ENCODE peak calls at places on chromosomes 13 and 19, in five cellular contexts. One of them, this sample, is unnamed.

GRCh38 chr19:18119243-18120105 is 21.9 kb downstream of the MAST3 start:
- DNase-seq in fibroblast of the conjunctiva: no peak
- DNase-seq in non-pigmented ciliary epithelial cell: no peak
- DNase-seq in mucosa of gallbladder: no peak
- DNase-seq in activated T-cell treated with anti-CD3 and anti-CD28 coated beads for 4 hours: peak; percentile 69
- DNase-seq in this sample: no peak

GRCh38 chr19:2274937-2275535 is 6.9 kb downstream of the PEAK3 start:
- DNase-seq in fibroblast of the conjunctiva: peak; percentile 39
- DNase-seq in mucosa of gallbladder: peak; percentile 78
- DNase-seq in activated T-cell treated with anti-CD3 and anti-CD28 coated beads for 4 hours: no peak
- DNase-seq in non-pigmented ciliary epithelial cell: no peak
- DNase-seq in this sample: no peak

GRCh38 chr13:31172535-31172934 is 10.8 kb upstream of the HSPH1 start:
- DNase-seq in activated T-cell treated with anti-CD3 and anti-CD28 coated beads for 4 hours: no peak
- DNase-seq in non-pigmented ciliary epithelial cell: peak; percentile 89
- DNase-seq in mucosa of gallbladder: no peak
- DNase-seq in fibroblast of the conjunctiva: peak; percentile 30
- DNase-seq in this sample: peak; percentile 88

GRCh38 chr19:6424190-6424938 is at the start of gene KHSRP:
- DNase-seq in fibroblast of the conjunctiva: no peak
- DNase-seq in non-pigmented ciliary epithelial cell: no peak
- DNase-seq in activated T-cell treated with anti-CD3 and anti-CD28 coated beads for 4 hours: peak; percentile 20
- DNase-seq in mucosa of gallbladder: no peak
- DNase-seq in this sample: no peak

GRCh38 chr13:56351041-56351440 is 789.7 kb upstream of the PRR20A start:
- DNase-seq in mucosa of gallbladder: no peak
- DNase-seq in activated T-cell treated with anti-CD3 and anti-CD28 coated beads for 4 hours: no peak
- DNase-seq in non-pigmented ciliary epithelial cell: no peak
- DNase-seq in fibroblast of the conjunctiva: no peak
- DNase-seq in this sample: peak; percentile 76

GRCh38 chr13:111972261-111972780 is 94.6 kb upstream of the SOX1 start:
- DNase-seq in activated T-cell treated with anti-CD3 and anti-CD28 coated beads for 4 hours: no peak
- DNase-seq in non-pigmented ciliary epithelial cell: no peak
- DNase-seq in mucosa of gallbladder: no peak
- DNase-seq in fibroblast of the conjunctiva: no peak
- DNase-seq in this sample: no peak

GRCh38 chr13:74644239-74644638 is 510.0 kb upstream of the KLF12 start:
- DNase-seq in activated T-cell treated with anti-CD3 and anti-CD28 coated beads for 4 hours: no peak
- DNase-seq in mucosa of gallbladder: no peak
- DNase-seq in fibroblast of the conjunctiva: no peak
- DNase-seq in non-pigmented ciliary epithelial cell: no peak
- DNase-seq in this sample: peak; percentile 7

GRCh38 chr13:76216729-76217128 is 580.6 kb downstream of the LMO7 start:
- DNase-seq in activated T-cell treated with anti-CD3 and anti-CD28 coated beads for 4 hours: no peak
- DNase-seq in mucosa of gallbladder: no peak
- DNase-seq in non-pigmented ciliary epithelial cell: no peak
- DNase-seq in fibroblast of the conjunctiva: no peak
- DNase-seq in this sample: no peak

GRCh38 chr13:32961724-32962123 is 54.5 kb upstream of the KL start:
- DNase-seq in activated T-cell treated with anti-CD3 and anti-CD28 coated beads for 4 hours: no peak
- DNase-seq in mucosa of gallbladder: no peak
- DNase-seq in non-pigmented ciliary epithelial cell: no peak
- DNase-seq in fibroblast of the conjunctiva: no peak
- DNase-seq in this sample: no peak

GRCh38 chr19:55697069-55697440 is 22.0 kb downstream of the EPN1 start:
- DNase-seq in non-pigmented ciliary epithelial cell: no peak
- DNase-seq in activated T-cell treated with anti-CD3 and anti-CD28 coated beads for 4 hours: no peak
- DNase-seq in mucosa of gallbladder: no peak
- DNase-seq in fibroblast of the conjunctiva: no peak
- DNase-seq in this sample: no peak

GRCh38 chr13:40115456-40115855 is 460.0 kb downstream of the COG6 start:
- DNase-seq in mucosa of gallbladder: no peak
- DNase-seq in non-pigmented ciliary epithelial cell: no peak
- DNase-seq in fibroblast of the conjunctiva: no peak
- DNase-seq in activated T-cell treated with anti-CD3 and anti-CD28 coated beads for 4 hours: no peak
- DNase-seq in this sample: no peak

GRCh38 chr19:45087531-45087930 is 5.4 kb upstream of the PPP1R37 start:
- DNase-seq in fibroblast of the conjunctiva: no peak
- DNase-seq in non-pigmented ciliary epithelial cell: no peak
- DNase-seq in mucosa of gallbladder: no peak
- DNase-seq in activated T-cell treated with anti-CD3 and anti-CD28 coated beads for 4 hours: peak; percentile 14
- DNase-seq in this sample: no peak

GRCh38 chr13:109816979-109817275 is 30.5 kb upstream of the IRS2 start:
- DNase-seq in activated T-cell treated with anti-CD3 and anti-CD28 coated beads for 4 hours: no peak
- DNase-seq in fibroblast of the conjunctiva: peak; percentile 36
- DNase-seq in non-pigmented ciliary epithelial cell: no peak
- DNase-seq in mucosa of gallbladder: no peak
- DNase-seq in this sample: no peak

GRCh38 chr19:34254552-34255432 is at the start of gene GARRE1:
- DNase-seq in activated T-cell treated with anti-CD3 and anti-CD28 coated beads for 4 hours: no peak
- DNase-seq in mucosa of gallbladder: no peak
- DNase-seq in non-pigmented ciliary epithelial cell: no peak
- DNase-seq in fibroblast of the conjunctiva: no peak
- DNase-seq in this sample: no peak

This sample was measured in epithelial cell of proximal tubule.